ENCODE peak calls at places on chromosomes 13 and 19, in four cellular contexts. One of them, this sample, is unnamed.

GRCh38 chr19:18859676-18860301 is 28.0 kb downstream of the UPF1 start:
- DNase-seq in skeletal muscle cell: no peak
- DNase-seq in fibroblast of lung: no peak
- DNase-seq in IMR-90: no peak
- DNase-seq in this sample: no peak

GRCh38 chr19:45113628-45114027 is 20.6 kb downstream of the PPP1R37 start:
- DNase-seq in IMR-90: no peak
- DNase-seq in skeletal muscle cell: no peak
- DNase-seq in fibroblast of lung: no peak
- DNase-seq in this sample: no peak

GRCh38 chr19:3029070-3029923 is at the start of gene TLE2:
- DNase-seq in fibroblast of lung: no peak
- DNase-seq in skeletal muscle cell: no peak
- DNase-seq in IMR-90: no peak
- DNase-seq in this sample: no peak

GRCh38 chr19:49422407-49423277 is 599 bp downstream of the PTH2 start:
- DNase-seq in skeletal muscle cell: no peak
- DNase-seq in IMR-90: peak
- DNase-seq in fibroblast of lung: peak
- DNase-seq in this sample: no peak

GRCh38 chr19:56155124-56155687 is 14.1 kb downstream of the ZNF444 start:
- DNase-seq in fibroblast of lung: no peak
- DNase-seq in skeletal muscle cell: no peak
- DNase-seq in IMR-90: no peak
- DNase-seq in this sample: no peak

GRCh38 chr13:42477588-42478190 is 96.3 kb upstream of the TNFSF11 start:
- DNase-seq in IMR-90: no peak
- DNase-seq in fibroblast of lung: no peak
- DNase-seq in skeletal muscle cell: peak
- DNase-seq in this sample: no peak

GRCh38 chr19:55088021-55088451 is 12.4 kb downstream of the EPS8L1 start:
- DNase-seq in IMR-90: no peak
- DNase-seq in skeletal muscle cell: no peak
- DNase-seq in fibroblast of lung: no peak
- DNase-seq in this sample: no peak

GRCh38 chr13:77698211-77699058 is 948 bp downstream of the SLAIN1 start:
- DNase-seq in IMR-90: no peak
- DNase-seq in fibroblast of lung: peak
- DNase-seq in skeletal muscle cell: no peak
- DNase-seq in this sample: no peak

GRCh38 chr19:23283925-23284324 is 33.7 kb upstream of the ZNF724 start:
- DNase-seq in IMR-90: peak
- DNase-seq in skeletal muscle cell: no peak
- DNase-seq in fibroblast of lung: peak
- DNase-seq in this sample: no peak

GRCh38 chr19:54415208-54415900 is at the start of gene TTYH1:
- DNase-seq in IMR-90: no peak
- DNase-seq in fibroblast of lung: no peak
- DNase-seq in skeletal muscle cell: no peak
- DNase-seq in this sample: no peak

GRCh38 chr13:51091839-51092238 is 19.2 kb downstream of the C13orf42 start:
- DNase-seq in fibroblast of lung: no peak
- DNase-seq in IMR-90: no peak
- DNase-seq in skeletal muscle cell: no peak
- DNase-seq in this sample: no peak

GRCh38 chr19:4174895-4175668 is 7.3 kb downstream of the SIRT6 start:
- DNase-seq in skeletal muscle cell: no peak
- DNase-seq in IMR-90: no peak
- DNase-seq in fibroblast of lung: no peak
- DNase-seq in this sample: no peak

GRCh38 chr19:35000647-35001501 is 751 bp downstream of the GRAMD1A start:
- DNase-seq in fibroblast of lung: peak
- DNase-seq in IMR-90: peak
- DNase-seq in skeletal muscle cell: peak
- DNase-seq in this sample: no peak

GRCh38 chr13:75704942-75705320 is 68.8 kb downstream of the LMO7 start:
- DNase-seq in skeletal muscle cell: no peak
- DNase-seq in fibroblast of lung: no peak
- DNase-seq in IMR-90: no peak
- DNase-seq in this sample: no peak

GRCh38 chr19:15989889-15990288 is 41.1 kb downstream of the OR10H4 start:
- DNase-seq in IMR-90: no peak
- DNase-seq in fibroblast of lung: no peak
- DNase-seq in skeletal muscle cell: no peak
- DNase-seq in this sample: no peak

GRCh38 chr19:19866599-19867248 is 1.0 kb downstream of the ZNF253 start:
- DNase-seq in skeletal muscle cell: no peak
- DNase-seq in fibroblast of lung: peak
- DNase-seq in IMR-90: no peak
- DNase-seq in this sample: no peak

GRCh38 chr19:55369651-55370304 is 485 bp downstream of the IL11 start:
- DNase-seq in IMR-90: peak
- DNase-seq in fibroblast of lung: peak
- DNase-seq in skeletal muscle cell: no peak
- DNase-seq in this sample: no peak

GRCh38 chr13:50198508-50198907 is 183.3 kb downstream of the KCNRG start:
- DNase-seq in IMR-90: peak
- DNase-seq in fibroblast of lung: peak
- DNase-seq in skeletal muscle cell: peak
- DNase-seq in this sample: no peak

GRCh38 chr13:29954082-29955043 is 103.9 kb upstream of the UBL3 start:
- DNase-seq in fibroblast of lung: no peak
- DNase-seq in skeletal muscle cell: no peak
- DNase-seq in IMR-90: no peak
- DNase-seq in this sample: no peak

GRCh38 chr13:80009760-80010159 is 331.2 kb downstream of the SPRY2 start:
- DNase-seq in fibroblast of lung: no peak
- DNase-seq in IMR-90: no peak
- DNase-seq in skeletal muscle cell: no peak
- DNase-seq in this sample: no peak

GRCh38 chr13:50909605-50910482 is at the start of gene RNASEH2B:
- DNase-seq in fibroblast of lung: peak
- DNase-seq in skeletal muscle cell: no peak
- DNase-seq in IMR-90: peak
- DNase-seq in this sample: no peak

This sample was measured in AG09309.